ENCODE peak calls at places on chromosomes 4 and X, in ten cellular contexts. One of them, this sample, is unnamed. For H3K27me3, the result is how much of the 10 kb centered on the place peaks cover.

GRCh38 chrX:119238557-119238956 is 2.5 kb downstream of the PGRMC1 start:
- DNase-seq in bronchial epithelial cell: peak
- DNase-seq in GM06990: no peak
- DNase-seq in astrocyte: peak
- DNase-seq in neural progenitor cell: peak
- DNase-seq in heart right ventricle: no peak
- DNase-seq in IMR-90: peak
- DNase-seq in tibial nerve: no peak
- DNase-seq in mammary epithelial cell: peak
- DNase-seq in CD8-positive, alpha-beta T cell: no peak
- DNase-seq in this sample: no peak

GRCh38 chr4:151905197-151905596 is 144.4 kb upstream of the GATB start:
- DNase-seq in CD8-positive, alpha-beta T cell: no peak
- DNase-seq in IMR-90: no peak
- DNase-seq in GM06990: peak
- DNase-seq in mammary epithelial cell: no peak
- DNase-seq in astrocyte: no peak
- DNase-seq in tibial nerve: no peak
- DNase-seq in heart right ventricle: no peak
- DNase-seq in bronchial epithelial cell: no peak
- DNase-seq in neural progenitor cell: no peak
- DNase-seq in this sample: no peak

GRCh38 chrX:53494427-53494826 is 60.3 kb upstream of the HSD17B10 start:
- DNase-seq in CD8-positive, alpha-beta T cell: no peak
- DNase-seq in neural progenitor cell: no peak
- DNase-seq in mammary epithelial cell: no peak
- DNase-seq in astrocyte: no peak
- DNase-seq in bronchial epithelial cell: no peak
- DNase-seq in tibial nerve: peak
- DNase-seq in GM06990: no peak
- DNase-seq in heart right ventricle: no peak
- DNase-seq in IMR-90: peak
- DNase-seq in this sample: no peak

GRCh38 chr4:98314791-98315565 is 53.8 kb downstream of the RAP1GDS1 start:
- DNase-seq in heart right ventricle: no peak
- DNase-seq in neural progenitor cell: no peak
- DNase-seq in astrocyte: peak
- DNase-seq in tibial nerve: no peak
- DNase-seq in CD8-positive, alpha-beta T cell: no peak
- DNase-seq in GM06990: no peak
- DNase-seq in IMR-90: peak
- DNase-seq in bronchial epithelial cell: no peak
- DNase-seq in mammary epithelial cell: no peak
- DNase-seq in this sample: no peak

GRCh38 chrX:154121207-154121606 is 22.8 kb upstream of the OPN1LW start:
- DNase-seq in tibial nerve: no peak
- DNase-seq in GM06990: no peak
- DNase-seq in neural progenitor cell: no peak
- DNase-seq in IMR-90: no peak
- DNase-seq in astrocyte: no peak
- DNase-seq in CD8-positive, alpha-beta T cell: no peak
- DNase-seq in mammary epithelial cell: no peak
- DNase-seq in bronchial epithelial cell: no peak
- DNase-seq in heart right ventricle: no peak
- DNase-seq in this sample: no peak

GRCh38 chrX:28787206-28787605 is 200.0 kb downstream of the IL1RAPL1 start:
- DNase-seq in neural progenitor cell: no peak
- DNase-seq in tibial nerve: no peak
- DNase-seq in CD8-positive, alpha-beta T cell: no peak
- DNase-seq in astrocyte: peak
- DNase-seq in mammary epithelial cell: peak
- DNase-seq in GM06990: no peak
- DNase-seq in bronchial epithelial cell: peak
- DNase-seq in IMR-90: peak
- DNase-seq in heart right ventricle: no peak
- DNase-seq in this sample: peak

GRCh38 chr4:52861171-52861873 is 795 bp upstream of the RASL11B start:
- DNase-seq in GM06990: no peak
- DNase-seq in bronchial epithelial cell: no peak
- DNase-seq in CD8-positive, alpha-beta T cell: no peak
- DNase-seq in neural progenitor cell: peak
- DNase-seq in mammary epithelial cell: no peak
- DNase-seq in heart right ventricle: no peak
- DNase-seq in tibial nerve: no peak
- DNase-seq in astrocyte: no peak
- DNase-seq in IMR-90: no peak
- DNase-seq in this sample: no peak

GRCh38 chr4:72430050-72430449 is 139.0 kb downstream of the ADAMTS3 start:
- DNase-seq in tibial nerve: no peak
- DNase-seq in heart right ventricle: no peak
- DNase-seq in neural progenitor cell: no peak
- DNase-seq in CD8-positive, alpha-beta T cell: no peak
- DNase-seq in GM06990: no peak
- DNase-seq in astrocyte: peak
- DNase-seq in bronchial epithelial cell: peak
- DNase-seq in IMR-90: no peak
- DNase-seq in mammary epithelial cell: no peak
- DNase-seq in this sample: peak

GRCh38 chr4:84652478-84652877 is 69.6 kb downstream of the CDS1 start:
- DNase-seq in IMR-90: no peak
- DNase-seq in heart right ventricle: no peak
- DNase-seq in GM06990: no peak
- DNase-seq in neural progenitor cell: no peak
- DNase-seq in bronchial epithelial cell: no peak
- DNase-seq in CD8-positive, alpha-beta T cell: no peak
- DNase-seq in mammary epithelial cell: no peak
- DNase-seq in astrocyte: no peak
- DNase-seq in tibial nerve: no peak
- DNase-seq in this sample: no peak

GRCh38 chr4:173199553-173199952 is 30.9 kb downstream of the GALNT7 start:
- DNase-seq in mammary epithelial cell: no peak
- DNase-seq in GM06990: no peak
- DNase-seq in CD8-positive, alpha-beta T cell: no peak
- DNase-seq in bronchial epithelial cell: no peak
- DNase-seq in IMR-90: no peak
- DNase-seq in tibial nerve: no peak
- DNase-seq in heart right ventricle: no peak
- DNase-seq in astrocyte: no peak
- DNase-seq in neural progenitor cell: no peak
- DNase-seq in this sample: no peak

GRCh38 chr4:143089291-143089690 is 95.4 kb upstream of the USP38 start:
- DNase-seq in neural progenitor cell: peak
- DNase-seq in heart right ventricle: no peak
- DNase-seq in bronchial epithelial cell: no peak
- DNase-seq in mammary epithelial cell: no peak
- DNase-seq in tibial nerve: no peak
- DNase-seq in GM06990: no peak
- DNase-seq in CD8-positive, alpha-beta T cell: no peak
- DNase-seq in IMR-90: no peak
- DNase-seq in astrocyte: peak
- DNase-seq in this sample: no peak

GRCh38 chr4:128571747-128572146 is 237.8 kb upstream of the JADE1 start:
- DNase-seq in neural progenitor cell: no peak
- DNase-seq in GM06990: no peak
- DNase-seq in CD8-positive, alpha-beta T cell: no peak
- DNase-seq in tibial nerve: peak
- DNase-seq in heart right ventricle: no peak
- DNase-seq in astrocyte: peak
- DNase-seq in bronchial epithelial cell: peak
- DNase-seq in IMR-90: peak
- DNase-seq in mammary epithelial cell: peak
- DNase-seq in this sample: peak

GRCh38 chrX:46803140-46803539 is 33.7 kb upstream of the RP2 start:
- DNase-seq in neural progenitor cell: no peak
- DNase-seq in astrocyte: no peak
- DNase-seq in GM06990: no peak
- DNase-seq in IMR-90: no peak
- DNase-seq in tibial nerve: no peak
- DNase-seq in mammary epithelial cell: no peak
- DNase-seq in heart right ventricle: no peak
- DNase-seq in bronchial epithelial cell: no peak
- DNase-seq in CD8-positive, alpha-beta T cell: no peak
- DNase-seq in this sample: no peak

GRCh38 chrX:39982927-39983326 is 114.8 kb downstream of the BCOR start:
- DNase-seq in GM06990: no peak
- DNase-seq in IMR-90: no peak
- DNase-seq in bronchial epithelial cell: peak
- DNase-seq in mammary epithelial cell: no peak
- DNase-seq in CD8-positive, alpha-beta T cell: no peak
- DNase-seq in heart right ventricle: no peak
- DNase-seq in astrocyte: no peak
- DNase-seq in neural progenitor cell: no peak
- DNase-seq in tibial nerve: no peak
- DNase-seq in this sample: no peak

GRCh38 chr4:45036677-45037076 is 310.3 kb upstream of the GNPDA2 start:
- DNase-seq in IMR-90: no peak
- DNase-seq in bronchial epithelial cell: peak
- DNase-seq in GM06990: no peak
- DNase-seq in tibial nerve: no peak
- DNase-seq in mammary epithelial cell: peak
- DNase-seq in CD8-positive, alpha-beta T cell: no peak
- DNase-seq in neural progenitor cell: peak
- DNase-seq in astrocyte: no peak
- DNase-seq in heart right ventricle: no peak
- DNase-seq in this sample: no peak

GRCh38 chrX:54181196-54181953 is 1.7 kb downstream of the FAM120C start:
- DNase-seq in bronchial epithelial cell: peak
- DNase-seq in IMR-90: peak
- DNase-seq in mammary epithelial cell: no peak
- DNase-seq in tibial nerve: no peak
- DNase-seq in heart right ventricle: no peak
- DNase-seq in GM06990: no peak
- DNase-seq in astrocyte: peak
- DNase-seq in CD8-positive, alpha-beta T cell: no peak
- DNase-seq in neural progenitor cell: no peak
- DNase-seq in this sample: no peak

GRCh38 chr4:42819863-42820514 is 72.5 kb upstream of the GRXCR1 start:
- DNase-seq in bronchial epithelial cell: no peak
- DNase-seq in astrocyte: no peak
- DNase-seq in tibial nerve: no peak
- DNase-seq in neural progenitor cell: no peak
- DNase-seq in heart right ventricle: no peak
- DNase-seq in IMR-90: no peak
- DNase-seq in CD8-positive, alpha-beta T cell: no peak
- DNase-seq in GM06990: no peak
- DNase-seq in mammary epithelial cell: no peak
- DNase-seq in this sample: no peak

DNA sequence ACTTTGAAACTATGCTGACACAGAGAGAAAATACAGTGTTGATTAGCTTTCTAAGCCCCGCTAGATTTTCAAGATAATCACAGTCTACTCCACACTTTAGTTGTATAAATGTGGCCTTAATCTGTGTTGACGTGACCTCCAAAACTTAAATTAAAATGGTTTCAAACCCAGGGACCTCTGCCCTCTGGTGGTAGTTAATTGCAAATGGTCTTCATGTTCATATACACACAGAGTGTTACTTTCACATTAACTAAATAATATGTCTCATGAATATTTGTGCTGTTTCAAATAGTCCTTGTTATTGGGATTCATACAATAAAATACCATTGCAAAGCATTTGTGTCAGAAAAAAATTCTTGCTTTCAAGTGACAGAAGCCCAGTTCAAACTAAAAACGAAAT is 64.3 kb downstream of the TASL start:
- DNase-seq in neural progenitor cell: peak
- DNase-seq in CD8-positive, alpha-beta T cell: no peak
- DNase-seq in mammary epithelial cell: no peak
- DNase-seq in tibial nerve: no peak
- DNase-seq in GM06990: no peak
- DNase-seq in heart right ventricle: no peak
- DNase-seq in IMR-90: no peak
- DNase-seq in bronchial epithelial cell: no peak
- DNase-seq in astrocyte: no peak
- DNase-seq in this sample: no peak
- TF ChIP-seq CTCF in neural progenitor cell: peak
- TF ChIP-seq CTCF in CD8-positive, alpha-beta T cell: no peak
- TF ChIP-seq CTCF in mammary epithelial cell: peak
- TF ChIP-seq CTCF in tibial nerve: no peak
- TF ChIP-seq CTCF in GM06990: peak
- TF ChIP-seq CTCF in heart right ventricle: no peak
- TF ChIP-seq CTCF in IMR-90: peak
- TF ChIP-seq CTCF in bronchial epithelial cell: peak
- TF ChIP-seq CTCF in astrocyte: peak
- TF ChIP-seq CTCF in this sample: peak

GRCh38 chr4:6530964-6531363 is 44.0 kb upstream of the MAN2B2 start:
- DNase-seq in bronchial epithelial cell: no peak
- DNase-seq in tibial nerve: no peak
- DNase-seq in neural progenitor cell: no peak
- DNase-seq in GM06990: no peak
- DNase-seq in astrocyte: no peak
- DNase-seq in mammary epithelial cell: no peak
- DNase-seq in heart right ventricle: no peak
- DNase-seq in IMR-90: no peak
- DNase-seq in CD8-positive, alpha-beta T cell: no peak
- DNase-seq in this sample: no peak
- H3K4me3 ChIP-seq in bronchial epithelial cell: no peak
- H3K4me3 ChIP-seq in tibial nerve: no peak
- H3K4me3 ChIP-seq in neural progenitor cell: no peak
- H3K4me3 ChIP-seq in GM06990: no peak
- H3K4me3 ChIP-seq in astrocyte: no peak
- H3K4me3 ChIP-seq in mammary epithelial cell: no peak
- H3K4me3 ChIP-seq in heart right ventricle: no peak
- H3K4me3 ChIP-seq in IMR-90: no peak
- H3K4me3 ChIP-seq in CD8-positive, alpha-beta T cell: no peak
- H3K4me3 ChIP-seq in this sample: no peak

DNA sequence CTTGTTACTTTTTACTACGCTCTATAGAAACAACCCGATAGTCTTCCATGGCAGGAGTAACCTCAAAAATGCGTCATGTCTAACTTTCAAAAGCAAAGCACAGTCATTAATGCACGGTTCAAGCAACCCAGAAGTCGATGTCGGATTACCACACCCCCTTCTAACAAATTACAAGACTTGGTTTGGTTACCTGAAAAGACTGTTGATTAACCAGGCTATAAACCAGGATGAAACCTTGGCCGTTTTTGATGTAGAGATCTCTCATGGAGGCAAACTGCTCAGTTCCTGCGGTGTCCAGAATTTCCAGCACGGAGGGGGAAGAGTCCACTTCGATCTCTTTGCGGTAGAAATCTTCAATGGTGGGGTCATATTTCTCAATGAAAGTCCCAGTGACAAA is 2.4 kb downstream of the RAP2C start:
- DNase-seq in bronchial epithelial cell: peak
- DNase-seq in tibial nerve: no peak
- DNase-seq in IMR-90: peak
- DNase-seq in GM06990: no peak
- DNase-seq in heart right ventricle: no peak
- DNase-seq in astrocyte: peak
- DNase-seq in neural progenitor cell: peak
- DNase-seq in mammary epithelial cell: peak
- DNase-seq in CD8-positive, alpha-beta T cell: peak
- DNase-seq in this sample: no peak
- H3K27me3 ChIP-seq in bronchial epithelial cell: under half
- H3K27me3 ChIP-seq in tibial nerve: under half
- H3K27me3 ChIP-seq in IMR-90: under half
- H3K27me3 ChIP-seq in GM06990: under half
- H3K27me3 ChIP-seq in heart right ventricle: under half
- H3K27me3 ChIP-seq in astrocyte: under half
- H3K27me3 ChIP-seq in neural progenitor cell: under half
- H3K27me3 ChIP-seq in mammary epithelial cell: under half
- H3K27me3 ChIP-seq in CD8-positive, alpha-beta T cell: under half
- H3K27me3 ChIP-seq in this sample: under half

GRCh38 chrX:112997991-112998390 is 157.4 kb upstream of the AMOT start:
- DNase-seq in heart right ventricle: no peak
- DNase-seq in bronchial epithelial cell: no peak
- DNase-seq in IMR-90: no peak
- DNase-seq in neural progenitor cell: peak
- DNase-seq in CD8-positive, alpha-beta T cell: no peak
- DNase-seq in astrocyte: no peak
- DNase-seq in mammary epithelial cell: no peak
- DNase-seq in tibial nerve: no peak
- DNase-seq in GM06990: no peak
- DNase-seq in this sample: no peak

GRCh38 chrX:113001836-113002235 is 161.2 kb upstream of the AMOT start:
- DNase-seq in CD8-positive, alpha-beta T cell: no peak
- DNase-seq in IMR-90: no peak
- DNase-seq in tibial nerve: no peak
- DNase-seq in bronchial epithelial cell: peak
- DNase-seq in GM06990: no peak
- DNase-seq in heart right ventricle: no peak
- DNase-seq in astrocyte: no peak
- DNase-seq in mammary epithelial cell: no peak
- DNase-seq in neural progenitor cell: peak
- DNase-seq in this sample: no peak
- TF ChIP-seq CTCF in CD8-positive, alpha-beta T cell: no peak
- TF ChIP-seq CTCF in IMR-90: no peak
- TF ChIP-seq CTCF in tibial nerve: no peak
- TF ChIP-seq CTCF in bronchial epithelial cell: no peak
- TF ChIP-seq CTCF in GM06990: no peak
- TF ChIP-seq CTCF in heart right ventricle: no peak
- TF ChIP-seq CTCF in astrocyte: no peak
- TF ChIP-seq CTCF in mammary epithelial cell: no peak
- TF ChIP-seq CTCF in neural progenitor cell: peak
- TF ChIP-seq CTCF in this sample: peak